ENCODE peak calls at places on chromosomes 5 and 9, in six cellular contexts. V, D, A, C, Q and G are unnamed samples.

GRCh38 chr9:136436055-136436634 is 3.5 kb downstream of the INPP5E start:
- DNase-seq in Q (no peak), D (no peak), C (no peak), V (no peak), A (no peak), G (no peak)

GRCh38 chr5:139982157-139982974 is 60.7 kb downstream of the NRG2 start:
- DNase-seq in A (no peak), D (peak; percentile 27), Q (peak; percentile 29), V (peak; percentile 4), C (peak; percentile 45), G (no peak)

GRCh38 chr5:136011427-136012001 is 17.3 kb upstream of the TGFBI start:
- DNase-seq in Q (no peak), V (peak; percentile 85), D (no peak), C (peak; percentile 92), A (no peak), G (no peak)

GRCh38 chr5:180950291-180950949 is 38.2 kb upstream of the BTNL3 start:
- DNase-seq in A (no peak), V (no peak), Q (no peak), D (no peak), C (no peak), G (no peak)

GRCh38 chr9:124621371-124622328 is 114.5 kb upstream of the NR5A1 start:
- DNase-seq in C (peak; percentile 23), V (peak; percentile 37), Q (no peak), D (peak; percentile 49), A (no peak), G (no peak)

GRCh38 chr5:134540747-134541733 is 15.6 kb downstream of the JADE2 start:
- DNase-seq in V (no peak), C (no peak), Q (no peak), A (no peak), D (no peak), G (no peak)

GRCh38 chr9:8677725-8678124 is 878.1 kb upstream of the DMAC1 start:
- DNase-seq in C (no peak), D (peak; percentile 53), Q (peak; percentile 4), A (no peak), V (no peak), G (no peak)

GRCh38 chr9:132622144-132622543 is 39.7 kb downstream of the BARHL1 start:
- DNase-seq in V (peak; percentile 58), C (peak; percentile 83), Q (no peak), D (no peak), A (no peak), G (no peak)

GRCh38 chr9:131234799-131235479 is 41.4 kb downstream of the FAM78A start:
- DNase-seq in V (no peak), D (no peak), Q (no peak), C (no peak), A (no peak), G (no peak)

GRCh38 chr5:176902911-176903664 is 3.9 kb upstream of the HK3 start:
- DNase-seq in C (no peak), A (no peak), V (no peak), D (no peak), Q (no peak), G (no peak)

GRCh38 chr9:131815971-131816873 is 76.3 kb upstream of the RAPGEF1 start:
- DNase-seq in C (no peak), D (no peak), A (no peak), Q (no peak), V (no peak), G (no peak)

GRCh38 chr9:13939129-13939528 is 374.8 kb downstream of the NFIB start:
- DNase-seq in A (no peak), C (peak; percentile 65), Q (no peak), D (no peak), V (peak; percentile 88), G (no peak)

GRCh38 chr5:65126192-65126591 is 355.5 kb downstream of the ADAMTS6 start:
- DNase-seq in C (no peak), D (no peak), Q (no peak), V (peak; percentile 82), A (no peak), G (no peak)
- H3K18ac ChIP-seq in C (peak overlapping the region; percentile 51), D (peak overlapping the region; percentile 54), Q (no peak overlapping the region), V (peak overlapping the region; percentile 97), A (no peak overlapping the region), G (no peak overlapping the region)

GRCh38 chr5:124990723-124991122 is 244.3 kb upstream of the ZNF608 start:
- DNase-seq in A (no peak), Q (no peak), C (no peak), V (no peak), D (no peak), G (no peak)

GRCh38 chr5:124996764-124997077 is 250.3 kb upstream of the ZNF608 start:
- DNase-seq in D (peak; percentile 80), A (peak; percentile 13), V (peak; percentile 56), Q (peak; percentile 67), C (peak; percentile 26), G (no peak)

GRCh38 chr5:124995451-124995850 is 249.0 kb upstream of the ZNF608 start:
- DNase-seq in D (no peak), A (no peak), V (peak; percentile 93), C (peak; percentile 67), Q (no peak), G (no peak)

GRCh38 chr5:124997186-124997893 is 250.9 kb upstream of the ZNF608 start:
- DNase-seq in C (peak; percentile 7), Q (no peak), V (peak; percentile 31), D (no peak), A (no peak), G (no peak)

DNA sequence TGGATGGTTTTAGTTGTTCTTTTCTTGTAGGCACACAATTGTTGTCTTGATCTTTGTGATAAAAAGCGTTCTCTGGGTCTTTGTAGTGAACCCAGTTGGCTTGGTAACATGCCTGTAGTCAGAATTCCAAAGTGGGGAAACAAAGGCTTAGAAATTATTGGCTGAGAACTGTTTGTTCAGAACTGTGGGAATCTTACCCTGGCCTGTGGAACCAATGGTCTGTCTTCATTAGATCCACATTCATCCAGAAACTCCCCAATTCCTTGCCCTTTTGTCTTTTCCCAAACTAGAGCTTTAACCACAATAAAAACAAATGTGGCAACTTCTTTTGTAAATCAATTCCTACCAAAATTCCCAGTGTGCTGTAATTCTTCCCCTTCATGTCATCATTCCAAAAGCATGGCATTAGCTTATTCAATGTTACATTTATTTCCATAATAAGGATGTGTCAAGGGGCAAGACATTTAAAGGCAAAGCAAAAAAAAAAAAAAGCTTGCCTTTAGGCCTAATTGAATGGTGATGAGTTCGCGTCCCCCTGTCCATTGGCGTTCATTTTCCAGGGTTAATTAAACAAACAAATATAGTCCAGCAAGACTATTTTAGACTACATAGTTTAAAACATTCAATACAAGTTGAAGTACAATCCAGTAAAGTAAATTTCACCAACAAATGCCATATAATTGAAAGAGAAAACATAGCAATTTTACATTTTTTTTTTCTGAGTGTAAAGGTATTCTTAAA is 249.8 kb upstream of the ZNF608 start:
- DNase-seq in C (peak; percentile 56), V (peak; percentile 47), A (peak; percentile 39), Q (peak; percentile 78), D (peak; percentile 55), G (no peak)
- H2BK15ac ChIP-seq in C (no peak overlapping the region), V (peak overlapping the region; percentile 90), A (no peak overlapping the region), Q (no peak overlapping the region), D (peak overlapping the region; percentile 85), G (no peak overlapping the region)

GRCh38 chr5:40757400-40757799 is 1.6 kb upstream of the TTC33 start:
- DNase-seq in C (no peak), Q (no peak), D (no peak), A (no peak), V (no peak), G (no peak)

GRCh38 chr5:40755093-40755406 is 711 bp downstream of the TTC33 start:
- DNase-seq in A (no peak), C (peak; percentile 88), V (peak; percentile 81), D (peak; percentile 90), Q (peak; percentile 58), G (peak; percentile 59)

GRCh38 chr5:40754381-40755092 is 1.2 kb downstream of the TTC33 start:
- DNase-seq in A (no peak), Q (no peak), C (peak; percentile 82), D (peak; percentile 27), V (peak; percentile 66), G (no peak)

GRCh38 chr5:40755407-40756365 is at the start of gene TTC33:
- DNase-seq in V (peak; percentile 93), C (peak; percentile 96), Q (peak; percentile 89), D (peak; percentile 99), A (peak; percentile 88), G (peak; percentile 97)
- H2BK120ac ChIP-seq in V (peak within 1 kb of the TSS; percentile 55), C (peak within 1 kb of the TSS; percentile 68), Q (no peak within 1 kb of the TSS), D (no peak within 1 kb of the TSS), A (no peak within 1 kb of the TSS), G (no peak within 1 kb of the TSS)

GRCh38 chr5:57495688-57496087 is 13.1 kb upstream of the ACTBL2 start:
- DNase-seq in A (no peak), Q (no peak), V (no peak), C (no peak), D (no peak), G (no peak)
- H3K18ac ChIP-seq in A (no peak overlapping the region), Q (no peak overlapping the region), V (peak overlapping the region; percentile 79), C (peak overlapping the region; percentile 89), D (no peak overlapping the region), G (no peak overlapping the region)

GRCh38 chr5:69270827-69271226 is 36.1 kb downstream of the CDK7 start:
- DNase-seq in Q (no peak), C (no peak), D (no peak), A (no peak), V (no peak), G (no peak)
- H2BK15ac ChIP-seq in Q (no peak overlapping the region), C (no peak overlapping the region), D (no peak overlapping the region), A (no peak overlapping the region), V (no peak overlapping the region), G (no peak overlapping the region)